ENCODE peak calls at places on chromosomes 4 and X, in nine cellular contexts. One of them, this sample, is unnamed.

GRCh38 chrX:989959-990510 is 222.4 kb downstream of the CRLF2 start:
- DNase-seq in choroid plexus epithelial cell: peak
- DNase-seq in RWPE1: no peak
- DNase-seq in endothelial cell: no peak
- DNase-seq in astrocyte of the cerebellum: peak
- DNase-seq in OCI-LY7: no peak
- DNase-seq in endodermal cell: peak
- DNase-seq in colonic mucosa: peak
- DNase-seq in brain microvascular endothelial cell: peak
- DNase-seq in this sample: peak

GRCh38 chr4:154606728-154607723 is 5.4 kb downstream of the FGG start:
- DNase-seq in choroid plexus epithelial cell: no peak
- DNase-seq in RWPE1: no peak
- DNase-seq in endothelial cell: no peak
- DNase-seq in astrocyte of the cerebellum: no peak
- DNase-seq in OCI-LY7: no peak
- DNase-seq in endodermal cell: no peak
- DNase-seq in colonic mucosa: no peak
- DNase-seq in brain microvascular endothelial cell: no peak
- DNase-seq in this sample: no peak

GRCh38 chr4:4477391-4477790 is 64.5 kb downstream of the STX18 start:
- DNase-seq in choroid plexus epithelial cell: no peak
- DNase-seq in RWPE1: no peak
- DNase-seq in endothelial cell: no peak
- DNase-seq in astrocyte of the cerebellum: no peak
- DNase-seq in OCI-LY7: no peak
- DNase-seq in endodermal cell: no peak
- DNase-seq in colonic mucosa: no peak
- DNase-seq in brain microvascular endothelial cell: no peak
- DNase-seq in this sample: no peak

GRCh38 chr4:183241322-183241640 is 78.8 kb downstream of the CLDN22 start:
- DNase-seq in choroid plexus epithelial cell: peak
- DNase-seq in RWPE1: peak
- DNase-seq in endothelial cell: no peak
- DNase-seq in astrocyte of the cerebellum: peak
- DNase-seq in OCI-LY7: no peak
- DNase-seq in endodermal cell: no peak
- DNase-seq in colonic mucosa: no peak
- DNase-seq in brain microvascular endothelial cell: peak
- DNase-seq in this sample: no peak

GRCh38 chr4:95506264-95506663 is 42.5 kb downstream of the UNC5C start:
- DNase-seq in choroid plexus epithelial cell: peak
- DNase-seq in RWPE1: peak
- DNase-seq in endothelial cell: no peak
- DNase-seq in astrocyte of the cerebellum: peak
- DNase-seq in OCI-LY7: no peak
- DNase-seq in endodermal cell: no peak
- DNase-seq in colonic mucosa: no peak
- DNase-seq in brain microvascular endothelial cell: peak
- DNase-seq in this sample: no peak

GRCh38 chr4:140092094-140092820 is 61.7 kb downstream of the MAML3 start:
- DNase-seq in choroid plexus epithelial cell: no peak
- DNase-seq in RWPE1: no peak
- DNase-seq in endothelial cell: peak
- DNase-seq in astrocyte of the cerebellum: no peak
- DNase-seq in OCI-LY7: no peak
- DNase-seq in endodermal cell: peak
- DNase-seq in colonic mucosa: peak
- DNase-seq in brain microvascular endothelial cell: no peak
- DNase-seq in this sample: no peak

GRCh38 chrX:40468033-40468979 is 112.5 kb upstream of the ATP6AP2 start:
- DNase-seq in choroid plexus epithelial cell: peak
- DNase-seq in RWPE1: no peak
- DNase-seq in endothelial cell: no peak
- DNase-seq in astrocyte of the cerebellum: no peak
- DNase-seq in OCI-LY7: peak
- DNase-seq in endodermal cell: peak
- DNase-seq in colonic mucosa: peak
- DNase-seq in brain microvascular endothelial cell: peak
- DNase-seq in this sample: no peak

GRCh38 chrX:42934020-42934701 is 156.2 kb upstream of the PPP1R2C start:
- DNase-seq in choroid plexus epithelial cell: peak
- DNase-seq in RWPE1: no peak
- DNase-seq in endothelial cell: no peak
- DNase-seq in astrocyte of the cerebellum: no peak
- DNase-seq in OCI-LY7: peak
- DNase-seq in endodermal cell: no peak
- DNase-seq in colonic mucosa: peak
- DNase-seq in brain microvascular endothelial cell: no peak
- DNase-seq in this sample: no peak

GRCh38 chr4:39406763-39407583 is at the start of gene KLB:
- DNase-seq in choroid plexus epithelial cell: no peak
- DNase-seq in RWPE1: no peak
- DNase-seq in endothelial cell: no peak
- DNase-seq in astrocyte of the cerebellum: no peak
- DNase-seq in OCI-LY7: no peak
- DNase-seq in endodermal cell: no peak
- DNase-seq in colonic mucosa: peak
- DNase-seq in brain microvascular endothelial cell: no peak
- DNase-seq in this sample: no peak

GRCh38 chr4:38489924-38490639 is 173.9 kb upstream of the KLF3 start:
- DNase-seq in choroid plexus epithelial cell: peak
- DNase-seq in RWPE1: no peak
- DNase-seq in endothelial cell: peak
- DNase-seq in astrocyte of the cerebellum: no peak
- DNase-seq in OCI-LY7: no peak
- DNase-seq in endodermal cell: peak
- DNase-seq in colonic mucosa: peak
- DNase-seq in brain microvascular endothelial cell: peak
- DNase-seq in this sample: no peak

GRCh38 chr4:33390977-33391376 is 2670.8 kb downstream of the PCDH7 start:
- DNase-seq in choroid plexus epithelial cell: no peak
- DNase-seq in RWPE1: no peak
- DNase-seq in endothelial cell: no peak
- DNase-seq in astrocyte of the cerebellum: no peak
- DNase-seq in OCI-LY7: no peak
- DNase-seq in endodermal cell: no peak
- DNase-seq in colonic mucosa: no peak
- DNase-seq in brain microvascular endothelial cell: no peak
- DNase-seq in this sample: no peak

GRCh38 chr4:33381806-33382205 is 2661.6 kb downstream of the PCDH7 start:
- DNase-seq in choroid plexus epithelial cell: no peak
- DNase-seq in RWPE1: no peak
- DNase-seq in endothelial cell: no peak
- DNase-seq in astrocyte of the cerebellum: no peak
- DNase-seq in OCI-LY7: no peak
- DNase-seq in endodermal cell: no peak
- DNase-seq in colonic mucosa: no peak
- DNase-seq in brain microvascular endothelial cell: no peak
- DNase-seq in this sample: no peak

GRCh38 chr4:33386761-33387160 is 2666.6 kb downstream of the PCDH7 start:
- DNase-seq in choroid plexus epithelial cell: peak
- DNase-seq in RWPE1: no peak
- DNase-seq in endothelial cell: no peak
- DNase-seq in astrocyte of the cerebellum: no peak
- DNase-seq in OCI-LY7: no peak
- DNase-seq in endodermal cell: no peak
- DNase-seq in colonic mucosa: no peak
- DNase-seq in brain microvascular endothelial cell: no peak
- DNase-seq in this sample: no peak
- TF ChIP-seq CTCF in choroid plexus epithelial cell: peak
- TF ChIP-seq CTCF in RWPE1: no peak
- TF ChIP-seq CTCF in endothelial cell: no peak
- TF ChIP-seq CTCF in astrocyte of the cerebellum: peak
- TF ChIP-seq CTCF in OCI-LY7: peak
- TF ChIP-seq CTCF in endodermal cell: peak
- TF ChIP-seq CTCF in colonic mucosa: no peak
- TF ChIP-seq CTCF in brain microvascular endothelial cell: peak
- TF ChIP-seq CTCF in this sample: no peak

GRCh38 chrX:119753639-119754257 is 4.6 kb upstream of the SOWAHD start:
- DNase-seq in choroid plexus epithelial cell: peak
- DNase-seq in RWPE1: no peak
- DNase-seq in endothelial cell: peak
- DNase-seq in astrocyte of the cerebellum: peak
- DNase-seq in OCI-LY7: peak
- DNase-seq in endodermal cell: peak
- DNase-seq in colonic mucosa: peak
- DNase-seq in brain microvascular endothelial cell: peak
- DNase-seq in this sample: no peak
- TF ChIP-seq CTCF in choroid plexus epithelial cell: peak
- TF ChIP-seq CTCF in RWPE1: peak
- TF ChIP-seq CTCF in endothelial cell: peak
- TF ChIP-seq CTCF in astrocyte of the cerebellum: peak
- TF ChIP-seq CTCF in OCI-LY7: peak
- TF ChIP-seq CTCF in endodermal cell: peak
- TF ChIP-seq CTCF in colonic mucosa: peak
- TF ChIP-seq CTCF in brain microvascular endothelial cell: peak
- TF ChIP-seq CTCF in this sample: peak

GRCh38 chr4:1365271-1366178 is 18.5 kb downstream of the UVSSA start:
- DNase-seq in choroid plexus epithelial cell: no peak
- DNase-seq in RWPE1: no peak
- DNase-seq in endothelial cell: no peak
- DNase-seq in astrocyte of the cerebellum: no peak
- DNase-seq in OCI-LY7: no peak
- DNase-seq in endodermal cell: peak
- DNase-seq in colonic mucosa: no peak
- DNase-seq in brain microvascular endothelial cell: no peak
- DNase-seq in this sample: no peak
- TF ChIP-seq CTCF in choroid plexus epithelial cell: no peak
- TF ChIP-seq CTCF in RWPE1: no peak
- TF ChIP-seq CTCF in endothelial cell: no peak
- TF ChIP-seq CTCF in astrocyte of the cerebellum: no peak
- TF ChIP-seq CTCF in OCI-LY7: peak
- TF ChIP-seq CTCF in endodermal cell: peak
- TF ChIP-seq CTCF in colonic mucosa: no peak
- TF ChIP-seq CTCF in brain microvascular endothelial cell: peak
- TF ChIP-seq CTCF in this sample: no peak

GRCh38 chr4:149522031-149522430 is 293.6 kb downstream of the IQCM start:
- DNase-seq in choroid plexus epithelial cell: no peak
- DNase-seq in RWPE1: no peak
- DNase-seq in endothelial cell: no peak
- DNase-seq in astrocyte of the cerebellum: no peak
- DNase-seq in OCI-LY7: no peak
- DNase-seq in endodermal cell: no peak
- DNase-seq in colonic mucosa: no peak
- DNase-seq in brain microvascular endothelial cell: no peak
- DNase-seq in this sample: no peak

GRCh38 chr4:149523039-149523438 is 292.6 kb downstream of the IQCM start:
- DNase-seq in choroid plexus epithelial cell: no peak
- DNase-seq in RWPE1: no peak
- DNase-seq in endothelial cell: no peak
- DNase-seq in astrocyte of the cerebellum: no peak
- DNase-seq in OCI-LY7: no peak
- DNase-seq in endodermal cell: no peak
- DNase-seq in colonic mucosa: no peak
- DNase-seq in brain microvascular endothelial cell: no peak
- DNase-seq in this sample: no peak

GRCh38 chr4:149512489-149512888 is 303.2 kb downstream of the IQCM start:
- DNase-seq in choroid plexus epithelial cell: peak
- DNase-seq in RWPE1: no peak
- DNase-seq in endothelial cell: no peak
- DNase-seq in astrocyte of the cerebellum: no peak
- DNase-seq in OCI-LY7: no peak
- DNase-seq in endodermal cell: no peak
- DNase-seq in colonic mucosa: no peak
- DNase-seq in brain microvascular endothelial cell: no peak
- DNase-seq in this sample: no peak

GRCh38 chr4:149521611-149522010 is 294.0 kb downstream of the IQCM start:
- DNase-seq in choroid plexus epithelial cell: no peak
- DNase-seq in RWPE1: peak
- DNase-seq in endothelial cell: no peak
- DNase-seq in astrocyte of the cerebellum: no peak
- DNase-seq in OCI-LY7: no peak
- DNase-seq in endodermal cell: no peak
- DNase-seq in colonic mucosa: peak
- DNase-seq in brain microvascular endothelial cell: no peak
- DNase-seq in this sample: no peak

GRCh38 chr4:149518471-149518870 is 297.2 kb downstream of the IQCM start:
- DNase-seq in choroid plexus epithelial cell: no peak
- DNase-seq in RWPE1: no peak
- DNase-seq in endothelial cell: no peak
- DNase-seq in astrocyte of the cerebellum: no peak
- DNase-seq in OCI-LY7: no peak
- DNase-seq in endodermal cell: no peak
- DNase-seq in colonic mucosa: no peak
- DNase-seq in brain microvascular endothelial cell: no peak
- DNase-seq in this sample: no peak
- TF ChIP-seq CTCF in choroid plexus epithelial cell: no peak
- TF ChIP-seq CTCF in RWPE1: no peak
- TF ChIP-seq CTCF in endothelial cell: no peak
- TF ChIP-seq CTCF in astrocyte of the cerebellum: no peak
- TF ChIP-seq CTCF in OCI-LY7: no peak
- TF ChIP-seq CTCF in endodermal cell: no peak
- TF ChIP-seq CTCF in colonic mucosa: no peak
- TF ChIP-seq CTCF in brain microvascular endothelial cell: no peak
- TF ChIP-seq CTCF in this sample: no peak

This sample was measured in AG09319.